ENCODE peak calls at places on chromosomes 1 and 21, in seven cellular contexts. D is progenitor cell of endocrine pancreas, C is Calu3, E is psoas muscle, N is endothelial cell, U is neural progenitor cell, B is AG04449. F is an unnamed sample.

GRCh38 chr1:231124746-231125145 is 37.1 kb upstream of the TRIM67 start:
- DNase-seq in D (no peak), C (no peak), E (no peak), N (no peak), U (peak; percentile 57), B (no peak), F (no peak)

GRCh38 chr1:24659993-24660665 is 17.0 kb downstream of the SRRM1 start:
- DNase-seq in D (no peak), C (no peak), E (no peak), N (no peak), U (no peak), B (no peak), F (no peak)

GRCh38 chr21:32653326-32653901 is 41.2 kb upstream of the CFAP298 start:
- DNase-seq in D (no peak), C (peak; percentile 49), E (no peak), N (peak; percentile 21), U (peak; percentile 43), B (no peak), F (no peak)

GRCh38 chr21:24738063-24738462 is 869.2 kb downstream of the MRPL39 start:
- DNase-seq in D (no peak), C (no peak), E (no peak), N (no peak), U (no peak), B (no peak), F (no peak)

GRCh38 chr1:22283596-22283995 is 140.7 kb upstream of the WNT4 start:
- DNase-seq in D (no peak), C (no peak), E (no peak), N (no peak), U (no peak), B (no peak), F (no peak)

GRCh38 chr1:17432412-17432811 is 7.1 kb downstream of the RCC2 start:
- DNase-seq in D (no peak), C (no peak), E (no peak), N (no peak), U (no peak), B (no peak), F (no peak)

GRCh38 chr1:183194527-183195145 is 8.6 kb downstream of the LAMC2 start:
- DNase-seq in D (no peak), C (no peak), E (no peak), N (no peak), U (peak; percentile 13), B (no peak), F (no peak)

GRCh38 chr1:16019580-16020277 is 1.9 kb upstream of the HSPB7 start:
- DNase-seq in D (no peak), C (no peak), E (peak; percentile 81), N (no peak), U (no peak), B (no peak), F (no peak)

GRCh38 chr1:25888426-25888987 is 13.0 kb upstream of the PAQR7 start:
- DNase-seq in D (no peak), C (no peak), E (no peak), N (no peak), U (no peak), B (no peak), F (no peak)

GRCh38 chr1:206469411-206469932 is 804 bp upstream of the IKBKE start:
- DNase-seq in D (no peak), C (peak; percentile 75), E (no peak), N (no peak), U (no peak), B (no peak), F (no peak)

GRCh38 chr21:21458124-21458631 is 460.0 kb downstream of the NCAM2 start:
- DNase-seq in D (no peak), C (no peak), E (no peak), N (no peak), U (no peak), B (no peak), F (no peak)

GRCh38 chr1:152884966-152885624 is 7.0 kb downstream of the SMCP start:
- DNase-seq in D (no peak), C (no peak), E (no peak), N (no peak), U (no peak), B (peak; percentile 60), F (no peak)

GRCh38 chr1:34188418-34188817 is 11.7 kb downstream of the C1orf94 start:
- DNase-seq in D (no peak), C (no peak), E (no peak), N (no peak), U (peak; percentile 70), B (no peak), F (no peak)

GRCh38 chr1:115280073-115280472 is 58.0 kb downstream of the NGF start:
- DNase-seq in D (no peak), C (no peak), E (no peak), N (no peak), U (no peak), B (peak; percentile 77), F (no peak)

GRCh38 chr1:232684331-232685105 is 54.6 kb upstream of the SIPA1L2 start:
- DNase-seq in D (no peak), C (no peak), E (no peak), N (no peak), U (no peak), B (no peak), F (no peak)

GRCh38 chr1:48725331-48725730 is 51.4 kb downstream of the BEND5 start:
- DNase-seq in D (no peak), C (no peak), E (no peak), N (no peak), U (no peak), B (no peak), F (no peak)

GRCh38 chr1:93021539-93022134 is 57.4 kb upstream of the MTF2 start:
- DNase-seq in D (no peak), C (no peak), E (no peak), N (no peak), U (peak; percentile 41), B (no peak), F (no peak)

GRCh38 chr1:171929121-171929520 is 87.8 kb downstream of the DNM3 start:
- DNase-seq in D (no peak), C (no peak), E (no peak), N (no peak), U (no peak), B (no peak), F (no peak)

GRCh38 chr1:12052997-12053686 is 10.0 kb upstream of the TNFRSF8 start:
- DNase-seq in D (no peak), C (no peak), E (peak; percentile 56), N (no peak), U (no peak), B (no peak), F (no peak)

GRCh38 chr1:160206421-160207117 is 1.4 kb downstream of the PEA15 start:
- DNase-seq in D (no peak), C (peak; percentile 28), E (no peak), N (no peak), U (peak; percentile 17), B (peak; percentile 73), F (no peak)

GRCh38 chr1:226029568-226030225 is 30.6 kb upstream of the SDE2 start:
- DNase-seq in D (no peak), C (no peak), E (no peak), N (no peak), U (no peak), B (no peak), F (no peak)

GRCh38 chr1:118827207-118827606 is 160.9 kb downstream of the TBX15 start:
- DNase-seq in D (no peak), C (no peak), E (no peak), N (no peak), U (no peak), B (no peak), F (no peak)

GRCh38 chr1:198167436-198167934 is 10.7 kb downstream of the NEK7 start:
- DNase-seq in D (no peak), C (no peak), E (no peak), N (no peak), U (no peak), B (no peak), F (no peak)

DNA sequence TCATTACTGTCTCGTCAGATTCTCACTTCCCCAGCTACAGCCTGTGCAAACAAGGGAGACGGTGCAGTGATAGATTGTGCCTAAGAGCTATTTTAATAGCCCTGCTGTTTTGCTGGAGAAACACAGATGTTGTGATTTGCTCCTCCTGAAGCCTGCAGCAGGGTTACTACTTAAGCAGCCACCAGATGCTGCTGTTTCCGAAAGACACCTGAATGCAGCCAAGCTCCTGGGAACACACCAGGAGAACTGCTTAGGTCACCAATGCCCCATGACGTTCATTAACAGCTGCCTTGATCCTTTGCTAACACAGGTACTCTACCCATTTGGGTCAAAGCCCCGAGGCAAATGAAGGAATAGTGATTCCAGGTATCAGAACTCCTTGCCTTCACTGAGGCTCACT is 411.8 kb upstream of the DAB1 start:
- DNase-seq in D (no peak), C (no peak), E (no peak), N (no peak), U (peak; percentile 17), B (no peak), F (no peak)
- TF ChIP-seq CTCF in D (no peak), C (no peak), E (no peak), N (no peak), U (no peak), B (no peak), F (no peak)

DNA sequence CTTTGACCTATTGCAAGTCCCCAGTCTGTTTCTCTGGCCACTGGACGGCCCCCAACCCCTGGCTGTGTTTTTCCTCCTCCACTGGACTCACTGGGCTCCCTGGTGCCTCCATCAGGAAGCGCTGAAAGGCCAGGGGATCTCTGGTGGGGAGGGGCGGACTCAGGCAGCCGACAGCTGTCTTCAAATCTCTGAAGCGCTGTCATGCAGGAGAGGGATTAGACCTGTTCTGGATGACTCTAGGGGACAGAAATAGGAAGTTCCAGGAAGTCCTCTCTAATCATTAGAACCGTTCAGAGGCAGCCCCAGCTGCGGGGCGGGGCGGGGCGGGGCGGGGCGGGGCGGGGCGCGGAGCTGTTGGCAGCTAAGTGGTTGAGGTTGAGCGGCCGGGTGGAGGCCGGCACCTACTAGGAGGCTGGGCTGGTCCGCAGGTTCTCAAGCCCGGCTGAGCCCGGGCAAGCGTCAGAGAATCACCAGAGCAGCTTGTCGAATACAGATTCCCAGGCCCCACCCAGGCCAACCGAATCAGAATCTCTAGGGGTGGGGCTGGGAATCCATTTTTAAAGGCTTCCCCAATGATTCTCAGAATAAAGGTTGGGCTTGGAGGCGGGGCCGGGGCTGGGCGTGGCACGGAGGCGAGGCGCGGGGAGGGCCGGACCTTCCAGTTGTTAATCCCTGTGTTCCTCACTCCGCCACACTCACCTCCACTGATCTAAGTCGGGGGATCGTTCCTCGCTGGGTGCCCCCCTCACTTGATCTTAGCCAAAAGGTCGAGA is 11.4 kb upstream of the PHLDA3 start:
- DNase-seq in D (no peak), C (peak; percentile 95), E (peak; percentile 89), N (peak; percentile 49), U (peak; percentile 82), B (no peak), F (peak; percentile 66)
- TF ChIP-seq CTCF in D (no peak), C (no peak), E (peak; percentile 24), N (no peak), U (no peak), B (no peak), F (no peak)

DNA sequence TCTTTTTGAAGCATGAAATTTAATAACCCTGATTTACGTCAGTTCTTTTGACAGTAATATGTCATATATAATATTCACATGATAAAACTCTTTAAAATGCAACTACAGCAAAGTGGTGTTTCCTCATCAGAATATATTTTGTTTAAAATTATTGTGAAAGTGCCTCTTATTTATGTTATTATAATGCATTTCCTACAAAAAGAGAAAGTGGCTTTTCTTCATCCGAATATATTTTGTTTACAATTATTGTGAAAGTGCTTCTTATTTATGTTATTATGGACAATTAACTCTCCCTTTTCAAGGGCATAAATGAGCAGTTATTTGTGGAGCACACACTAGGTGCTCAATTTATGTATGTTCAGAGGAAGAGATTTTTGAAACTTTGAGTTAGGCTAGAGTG is 46.8 kb upstream of the EEIG2 start:
- DNase-seq in D (no peak), C (no peak), E (no peak), N (no peak), U (no peak), B (no peak), F (no peak)
- TF ChIP-seq CTCF in D (no peak), C (no peak), E (no peak), N (no peak), U (no peak), B (no peak), F (no peak)

GRCh38 chr21:26127918-26128317 is 42.7 kb downstream of the APP start:
- DNase-seq in D (no peak), C (no peak), E (no peak), N (no peak), U (no peak), B (no peak), F (no peak)
- TF ChIP-seq CTCF in D (no peak), C (no peak), E (no peak), N (no peak), U (no peak), B (no peak), F (no peak)